ENCODE peak calls at places on chromosome 12, in eight cellular contexts. One of them, this sample, is unnamed.

GRCh38 chr12:81758421-81759214 is 532 bp downstream of the PPFIA2 start:
- DNase-seq in A549: no peak
- DNase-seq in transverse colon: no peak
- DNase-seq in psoas muscle: peak; percentile 16
- DNase-seq in thoracic aorta: no peak
- DNase-seq in IMR-90: no peak
- DNase-seq in ovary: no peak
- DNase-seq in left ventricle myocardium inferior: peak; percentile 19
- DNase-seq in this sample: no peak

GRCh38 chr12:87827638-87828264 is 201.4 kb downstream of the C12orf50 start:
- DNase-seq in A549: peak; percentile 7
- DNase-seq in transverse colon: no peak
- DNase-seq in psoas muscle: no peak
- DNase-seq in thoracic aorta: no peak
- DNase-seq in IMR-90: peak; percentile 86
- DNase-seq in ovary: no peak
- DNase-seq in left ventricle myocardium inferior: no peak
- DNase-seq in this sample: no peak

GRCh38 chr12:80778005-80778541 is 61.4 kb downstream of the MYF5 start:
- DNase-seq in A549: no peak
- DNase-seq in transverse colon: peak; percentile 39
- DNase-seq in psoas muscle: peak; percentile 11
- DNase-seq in thoracic aorta: no peak
- DNase-seq in IMR-90: peak; percentile 94
- DNase-seq in ovary: no peak
- DNase-seq in left ventricle myocardium inferior: peak; percentile 31
- DNase-seq in this sample: peak; percentile 52

GRCh38 chr12:68497702-68498101 is 113.0 kb upstream of the RAP1B start:
- DNase-seq in A549: no peak
- DNase-seq in transverse colon: no peak
- DNase-seq in psoas muscle: no peak
- DNase-seq in thoracic aorta: no peak
- DNase-seq in IMR-90: peak; percentile 77
- DNase-seq in ovary: no peak
- DNase-seq in left ventricle myocardium inferior: no peak
- DNase-seq in this sample: no peak

GRCh38 chr12:119338593-119339363 is 4.2 kb downstream of the CCDC60 start:
- DNase-seq in A549: no peak
- DNase-seq in transverse colon: no peak
- DNase-seq in psoas muscle: no peak
- DNase-seq in thoracic aorta: no peak
- DNase-seq in IMR-90: no peak
- DNase-seq in ovary: no peak
- DNase-seq in left ventricle myocardium inferior: no peak
- DNase-seq in this sample: no peak

GRCh38 chr12:630656-631632 is 32.3 kb downstream of the NINJ2 start:
- DNase-seq in A549: no peak
- DNase-seq in transverse colon: peak; percentile 84
- DNase-seq in psoas muscle: peak; percentile 61
- DNase-seq in thoracic aorta: no peak
- DNase-seq in IMR-90: no peak
- DNase-seq in ovary: no peak
- DNase-seq in left ventricle myocardium inferior: peak; percentile 76
- DNase-seq in this sample: peak; percentile 85

GRCh38 chr12:92759634-92760268 is 57.0 kb downstream of the PLEKHG7 start:
- DNase-seq in A549: peak; percentile 52
- DNase-seq in transverse colon: no peak
- DNase-seq in psoas muscle: no peak
- DNase-seq in thoracic aorta: no peak
- DNase-seq in IMR-90: peak; percentile 97
- DNase-seq in ovary: no peak
- DNase-seq in left ventricle myocardium inferior: no peak
- DNase-seq in this sample: no peak

GRCh38 chr12:107864235-107864634 is 89.7 kb downstream of the ASCL4 start:
- DNase-seq in A549: no peak
- DNase-seq in transverse colon: no peak
- DNase-seq in psoas muscle: no peak
- DNase-seq in thoracic aorta: no peak
- DNase-seq in IMR-90: no peak
- DNase-seq in ovary: no peak
- DNase-seq in left ventricle myocardium inferior: no peak
- DNase-seq in this sample: no peak

GRCh38 chr12:130909111-130909510 is 37.2 kb downstream of the RAN start:
- DNase-seq in A549: no peak
- DNase-seq in transverse colon: no peak
- DNase-seq in psoas muscle: no peak
- DNase-seq in thoracic aorta: no peak
- DNase-seq in IMR-90: no peak
- DNase-seq in ovary: no peak
- DNase-seq in left ventricle myocardium inferior: no peak
- DNase-seq in this sample: no peak

GRCh38 chr12:113630625-113631024 is 159.0 kb upstream of the LHX5 start:
- DNase-seq in A549: no peak
- DNase-seq in transverse colon: no peak
- DNase-seq in psoas muscle: no peak
- DNase-seq in thoracic aorta: no peak
- DNase-seq in IMR-90: no peak
- DNase-seq in ovary: no peak
- DNase-seq in left ventricle myocardium inferior: no peak
- DNase-seq in this sample: no peak

GRCh38 chr12:117100251-117100650 is 1.0 kb upstream of the TESC start:
- DNase-seq in A549: peak; percentile 73
- DNase-seq in transverse colon: no peak
- DNase-seq in psoas muscle: no peak
- DNase-seq in thoracic aorta: no peak
- DNase-seq in IMR-90: peak; percentile 16
- DNase-seq in ovary: no peak
- DNase-seq in left ventricle myocardium inferior: no peak
- DNase-seq in this sample: no peak

GRCh38 chr12:117101953-117102833 is 3.0 kb upstream of the TESC start:
- DNase-seq in A549: no peak
- DNase-seq in transverse colon: no peak
- DNase-seq in psoas muscle: no peak
- DNase-seq in thoracic aorta: no peak
- DNase-seq in IMR-90: no peak
- DNase-seq in ovary: no peak
- DNase-seq in left ventricle myocardium inferior: no peak
- DNase-seq in this sample: no peak

GRCh38 chr12:117098361-117099217 is 627 bp downstream of the TESC start:
- DNase-seq in A549: peak; percentile 49
- DNase-seq in transverse colon: peak; percentile 16
- DNase-seq in psoas muscle: no peak
- DNase-seq in thoracic aorta: no peak
- DNase-seq in IMR-90: no peak
- DNase-seq in ovary: no peak
- DNase-seq in left ventricle myocardium inferior: no peak
- DNase-seq in this sample: no peak

GRCh38 chr12:117098071-117098360 is 1.2 kb downstream of the TESC start:
- DNase-seq in A549: no peak
- DNase-seq in transverse colon: no peak
- DNase-seq in psoas muscle: no peak
- DNase-seq in thoracic aorta: no peak
- DNase-seq in IMR-90: no peak
- DNase-seq in ovary: no peak
- DNase-seq in left ventricle myocardium inferior: no peak
- DNase-seq in this sample: no peak

DNA sequence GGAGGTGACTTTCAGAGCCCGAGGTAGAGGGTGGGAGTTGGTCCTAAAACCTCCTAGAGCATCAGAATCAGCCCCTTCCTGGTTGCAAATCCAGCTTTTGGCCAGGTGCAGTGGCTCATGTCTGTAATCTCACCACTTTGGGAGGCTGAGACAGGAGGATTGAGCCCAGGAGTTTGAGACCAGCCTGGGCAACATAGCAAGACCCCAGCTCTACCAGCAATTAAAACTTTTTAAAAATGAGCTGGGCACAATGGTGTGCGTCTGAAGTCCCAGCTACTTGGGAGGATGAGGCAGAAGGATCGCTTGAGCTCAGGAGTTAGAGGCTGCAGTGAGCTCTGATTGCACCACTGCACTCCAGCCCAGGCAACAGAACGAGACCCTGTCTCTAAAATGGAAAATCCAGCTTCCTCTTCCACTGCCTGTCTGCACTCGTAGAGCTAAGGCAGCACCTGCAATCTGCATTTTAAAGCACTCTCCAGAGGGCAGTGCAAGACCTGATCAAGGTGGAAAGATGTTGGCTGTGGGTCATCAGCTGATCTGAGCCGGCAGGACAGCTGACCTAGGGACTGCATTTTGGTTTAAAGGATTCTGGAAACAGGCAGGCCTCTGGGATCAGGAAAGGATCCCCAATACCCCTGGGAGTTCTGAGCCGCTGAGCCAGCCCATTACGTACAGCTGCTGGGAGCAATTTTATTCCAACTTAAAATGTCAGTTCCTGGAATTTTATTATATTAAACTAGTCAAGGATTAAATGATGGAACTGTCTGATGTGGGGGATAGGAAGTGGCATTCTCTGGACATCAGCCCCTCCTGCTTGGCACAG is 1.8 kb upstream of the TESC start:
- DNase-seq in A549: no peak
- DNase-seq in transverse colon: no peak
- DNase-seq in psoas muscle: no peak
- DNase-seq in thoracic aorta: no peak
- DNase-seq in IMR-90: no peak
- DNase-seq in ovary: no peak
- DNase-seq in left ventricle myocardium inferior: no peak
- DNase-seq in this sample: no peak
- H3K4me1 ChIP-seq in A549: peaks cover 26% of the 10 kb centered on the region
- H3K4me1 ChIP-seq in transverse colon: peaks cover 18% of the 10 kb centered on the region
- H3K4me1 ChIP-seq in psoas muscle: peaks cover 8% of the 10 kb centered on the region
- H3K4me1 ChIP-seq in thoracic aorta: peaks cover 15% of the 10 kb centered on the region
- H3K4me1 ChIP-seq in IMR-90: no peaks in the 10 kb centered on the region
- H3K4me1 ChIP-seq in ovary: peaks cover 2% of the 10 kb centered on the region
- H3K4me1 ChIP-seq in left ventricle myocardium inferior: peaks cover 45% of the 10 kb centered on the region
- H3K4me1 ChIP-seq in this sample: no peaks in the 10 kb centered on the region

GRCh38 chr12:56645717-56646446 is at the start of gene ATP5F1B:
- DNase-seq in A549: peak; percentile 100
- DNase-seq in transverse colon: peak; percentile 96
- DNase-seq in psoas muscle: peak; percentile 93
- DNase-seq in thoracic aorta: peak; percentile 92
- DNase-seq in IMR-90: peak; percentile 100
- DNase-seq in ovary: peak; percentile 95
- DNase-seq in left ventricle myocardium inferior: peak; percentile 95
- DNase-seq in this sample: peak; percentile 98

GRCh38 chr12:56644654-56645053 is 1.1 kb downstream of the ATP5F1B start:
- DNase-seq in A549: no peak
- DNase-seq in transverse colon: no peak
- DNase-seq in psoas muscle: no peak
- DNase-seq in thoracic aorta: no peak
- DNase-seq in IMR-90: no peak
- DNase-seq in ovary: no peak
- DNase-seq in left ventricle myocardium inferior: no peak
- DNase-seq in this sample: no peak

DNA sequence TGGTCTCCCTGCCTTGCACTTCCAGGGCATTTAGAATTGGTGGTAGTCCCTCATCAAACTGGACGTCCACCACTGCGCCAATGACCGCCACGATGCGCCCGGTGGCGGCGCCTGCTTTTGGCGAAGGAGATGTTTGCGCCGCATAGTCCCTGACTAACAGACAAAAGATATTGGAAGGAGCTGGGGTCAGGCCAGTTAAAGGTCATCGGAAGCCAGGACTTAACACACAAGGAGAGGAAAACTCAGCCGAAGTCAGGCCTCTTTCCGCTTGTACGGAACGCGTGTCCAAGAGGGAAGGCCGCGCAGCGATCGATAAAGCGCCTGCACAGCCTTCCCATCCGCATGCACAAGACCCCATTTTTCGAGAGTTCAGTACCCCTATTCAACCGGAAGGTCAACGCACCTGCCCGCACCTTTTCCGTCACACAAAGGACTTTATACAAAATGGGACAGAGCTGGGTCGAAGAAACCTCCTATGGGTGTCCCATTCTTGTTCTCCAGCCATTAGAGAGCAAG is 525 bp downstream of the ATP5F1B start:
- DNase-seq in A549: no peak
- DNase-seq in transverse colon: peak; percentile 16
- DNase-seq in psoas muscle: no peak
- DNase-seq in thoracic aorta: no peak
- DNase-seq in IMR-90: no peak
- DNase-seq in ovary: no peak
- DNase-seq in left ventricle myocardium inferior: no peak
- DNase-seq in this sample: no peak
- H3K4me3 ChIP-seq in A549: peak overlapping the region; percentile 78
- H3K4me3 ChIP-seq in transverse colon: peak overlapping the region; percentile 91
- H3K4me3 ChIP-seq in psoas muscle: peak overlapping the region; percentile 99
- H3K4me3 ChIP-seq in thoracic aorta: peak overlapping the region; percentile 92
- H3K4me3 ChIP-seq in IMR-90: peak overlapping the region; percentile 74
- H3K4me3 ChIP-seq in ovary: peak overlapping the region; percentile 97
- H3K4me3 ChIP-seq in left ventricle myocardium inferior: peak overlapping the region; percentile 87
- H3K4me3 ChIP-seq in this sample: peak overlapping the region; percentile 93

DNA sequence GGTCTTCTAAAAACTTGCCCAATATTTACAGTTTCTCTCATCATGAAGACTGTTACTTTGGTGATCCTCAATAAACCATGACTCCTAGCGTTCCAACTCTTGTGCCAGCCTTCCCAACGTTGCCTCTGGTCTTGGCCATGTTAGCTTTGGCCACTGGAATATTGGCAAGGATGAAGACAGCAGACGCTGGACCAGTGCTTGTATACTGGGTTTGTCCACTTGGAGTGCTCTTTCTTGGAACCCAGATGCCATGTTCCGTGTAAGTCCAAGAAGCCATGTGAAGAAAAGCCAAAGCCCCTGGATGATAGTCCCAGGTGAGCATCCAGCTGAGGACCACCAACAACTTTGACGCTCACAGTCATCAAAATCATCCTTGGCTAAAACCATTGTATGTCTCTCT is 379.6 kb downstream of the NUAK1 start:
- DNase-seq in A549: no peak
- DNase-seq in transverse colon: no peak
- DNase-seq in psoas muscle: no peak
- DNase-seq in thoracic aorta: no peak
- DNase-seq in IMR-90: no peak
- DNase-seq in ovary: no peak
- DNase-seq in left ventricle myocardium inferior: no peak
- DNase-seq in this sample: no peak
- TF ChIP-seq CTCF in A549: no peak
- TF ChIP-seq CTCF in transverse colon: no peak
- TF ChIP-seq CTCF in psoas muscle: no peak
- TF ChIP-seq CTCF in thoracic aorta: no peak
- TF ChIP-seq CTCF in IMR-90: no peak
- TF ChIP-seq CTCF in ovary: no peak
- TF ChIP-seq CTCF in left ventricle myocardium inferior: no peak
- TF ChIP-seq CTCF in this sample: no peak

DNA sequence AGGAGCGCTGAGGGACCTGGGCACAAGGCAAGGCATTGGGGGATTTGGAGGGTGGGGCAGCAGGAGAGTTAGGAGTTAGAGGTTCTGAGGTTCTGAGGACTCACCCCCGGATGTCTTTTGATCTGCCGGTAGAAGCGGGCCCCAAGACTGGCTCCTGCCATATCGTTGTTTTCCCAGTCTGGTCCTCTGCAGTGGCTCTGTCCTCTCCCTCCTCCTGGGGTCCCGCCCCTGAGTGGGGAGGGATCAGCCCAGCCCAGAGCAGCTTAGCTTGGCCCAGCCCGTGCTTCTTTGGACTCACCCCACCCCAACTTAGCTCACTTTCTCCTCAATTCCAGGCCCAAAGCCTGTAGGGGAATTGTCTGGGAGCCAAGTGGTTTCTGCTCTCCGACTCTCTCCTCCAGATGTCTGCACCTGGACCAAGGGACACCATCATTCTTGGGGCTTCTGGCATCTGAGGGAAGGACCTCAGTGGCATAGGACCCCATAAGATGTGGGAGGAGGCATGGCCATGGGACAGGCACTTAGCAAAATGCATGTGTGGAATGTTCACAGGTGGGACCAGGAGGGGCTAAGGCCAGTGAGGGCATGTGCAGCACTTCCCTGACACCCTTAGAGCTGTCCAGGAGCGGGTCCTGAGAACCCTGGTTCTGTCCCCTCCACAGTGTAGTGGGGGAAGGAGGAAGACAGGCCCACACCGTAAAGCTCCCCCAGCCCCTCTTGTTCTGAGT is 7.6 kb downstream of the SHMT2 start:
- DNase-seq in A549: no peak
- DNase-seq in transverse colon: no peak
- DNase-seq in psoas muscle: peak; percentile 24
- DNase-seq in thoracic aorta: no peak
- DNase-seq in IMR-90: no peak
- DNase-seq in ovary: no peak
- DNase-seq in left ventricle myocardium inferior: peak; percentile 74
- DNase-seq in this sample: no peak
- H3K4me1 ChIP-seq in A549: peaks cover 15% of the 10 kb centered on the region
- H3K4me1 ChIP-seq in transverse colon: peaks cover 46% of the 10 kb centered on the region
- H3K4me1 ChIP-seq in psoas muscle: peaks cover 32% of the 10 kb centered on the region
- H3K4me1 ChIP-seq in thoracic aorta: peaks cover 45% of the 10 kb centered on the region
- H3K4me1 ChIP-seq in IMR-90: peaks cover 12% of the 10 kb centered on the region
- H3K4me1 ChIP-seq in ovary: peaks cover 11% of the 10 kb centered on the region
- H3K4me1 ChIP-seq in left ventricle myocardium inferior: peaks cover 72% of the 10 kb centered on the region
- H3K4me1 ChIP-seq in this sample: no peaks in the 10 kb centered on the region